ENCODE peak calls at places on chromosomes 5 and 9, in ten cellular contexts. L is upper lobe of right lung; W is uterus; C is tibial artery; F is skeletal muscle cell; R is SK-MEL-5; U is T-helper 2 cell; X is mucosa of gallbladder; Q is gastrocnemius medialis; H is activated effector memory CD4-positive, alpha-beta T cell treated with anti-CD3 and anti-CD28 coated beads, Interleukin-2, amount 50 U/mL, for 16 hours. V is an unnamed sample.

GRCh38 chr9:137136926-137137607 is 1.9 kb upstream of the GRIN1 start:
- DNase-seq in R (no peak), U (no peak), F (no peak), X (no peak), L (peak; percentile 31), C (no peak), H (no peak), W (no peak), Q (no peak), V (peak; percentile 34)

GRCh38 chr5:38468202-38468656 is 88.2 kb downstream of the LIFR start:
- DNase-seq in X (no peak), C (peak; percentile 78), U (no peak), W (peak; percentile 57), H (no peak), F (peak; percentile 85), Q (peak; percentile 92), R (no peak), L (no peak), V (no peak)

GRCh38 chr5:2284678-2285077 is 402.0 kb upstream of the IRX4 start:
- DNase-seq in C (no peak), L (no peak), U (no peak), R (no peak), F (no peak), H (no peak), W (no peak), X (no peak), Q (no peak), V (no peak)

GRCh38 chr9:89985078-89985477 is 380.3 kb downstream of the GADD45G start:
- DNase-seq in U (no peak), R (no peak), L (no peak), C (no peak), Q (no peak), F (no peak), W (no peak), X (no peak), H (no peak), V (no peak)

GRCh38 chr5:41637424-41637823 is 127.0 kb upstream of the PLCXD3 start:
- DNase-seq in Q (no peak), U (no peak), X (no peak), W (no peak), C (no peak), L (no peak), R (peak; percentile 19), H (no peak), F (no peak), V (no peak)

GRCh38 chr9:135516132-135516860 is 4.9 kb upstream of the LCN1 start:
- DNase-seq in H (peak; percentile 41), L (peak; percentile 51), F (no peak), X (no peak), R (no peak), C (no peak), W (no peak), Q (no peak), U (no peak), V (no peak)

GRCh38 chr9:137799630-137799983 is 78.0 kb upstream of the CACNA1B start:
- DNase-seq in C (no peak), W (no peak), Q (no peak), L (no peak), X (no peak), R (no peak), F (no peak), U (no peak), H (no peak), V (no peak)

GRCh38 chr5:168613396-168613795 is 34.2 kb upstream of the PANK3 start:
- DNase-seq in X (no peak), R (no peak), W (no peak), H (no peak), F (no peak), L (no peak), U (no peak), C (no peak), Q (no peak), V (no peak)

GRCh38 chr5:154771383-154771901 is 16.3 kb downstream of the LARP1 start:
- DNase-seq in Q (no peak), R (no peak), L (no peak), U (no peak), W (peak; percentile 27), X (peak; percentile 29), C (peak; percentile 40), H (peak; percentile 56), F (peak; percentile 60), V (no peak)

GRCh38 chr5:35230043-35230611 is at the start of gene PRLR:
- DNase-seq in C (peak; percentile 50), H (no peak), R (peak; percentile 66), X (peak; percentile 71), L (peak; percentile 66), U (no peak), W (peak; percentile 73), F (no peak), Q (peak; percentile 43), V (no peak)

GRCh38 chr5:93006915-93007314 is 574.1 kb downstream of the NR2F1-AS1 start:
- DNase-seq in X (no peak), C (no peak), F (no peak), U (no peak), W (no peak), L (no peak), R (no peak), H (no peak), Q (no peak), V (no peak)

GRCh38 chr9:121906074-121906520 is 187.0 kb downstream of the TTLL11 start:
- DNase-seq in X (no peak), Q (no peak), L (no peak), C (no peak), H (no peak), R (peak; percentile 35), W (no peak), F (no peak), U (no peak), V (no peak)

GRCh38 chr9:33318781-33319180 is 28.5 kb downstream of the NFX1 start:
- DNase-seq in U (no peak), Q (no peak), C (no peak), X (no peak), H (no peak), L (no peak), F (no peak), R (no peak), W (no peak), V (no peak)

GRCh38 chr9:104027295-104027694 is 66.8 kb upstream of the SMC2 start:
- DNase-seq in H (no peak), F (no peak), U (no peak), X (no peak), R (no peak), C (no peak), Q (no peak), L (no peak), W (no peak), V (no peak)

GRCh38 chr9:18531127-18531526 is 57.2 kb downstream of the ADAMTSL1 start:
- DNase-seq in Q (no peak), W (no peak), L (no peak), X (no peak), R (no peak), U (no peak), F (no peak), C (no peak), H (no peak), V (no peak)

GRCh38 chr9:86975086-86975485 is 27.8 kb upstream of the GAS1 start:
- DNase-seq in H (no peak), C (no peak), Q (no peak), L (no peak), W (no peak), U (no peak), X (no peak), R (no peak), F (no peak), V (no peak)

GRCh38 chr9:4548796-4549725 is 58.8 kb downstream of the SLC1A1 start:
- DNase-seq in R (peak; percentile 58), H (no peak), W (no peak), F (no peak), L (peak; percentile 65), C (no peak), U (no peak), X (no peak), Q (no peak), V (no peak)

GRCh38 chr9:22379272-22379671 is 67.4 kb upstream of the DMRTA1 start:
- DNase-seq in U (no peak), W (no peak), L (no peak), C (no peak), Q (no peak), X (no peak), F (no peak), H (no peak), R (no peak), V (no peak)

GRCh38 chr9:127942152-127943010 is 4.7 kb upstream of the DPM2 start:
- DNase-seq in L (peak; percentile 86), X (peak; percentile 70), R (peak; percentile 65), Q (peak; percentile 81), H (peak; percentile 81), C (peak; percentile 74), F (no peak), U (peak; percentile 40), W (peak; percentile 72), V (peak; percentile 70)

GRCh38 chr5:118447350-118447749 is 541.0 kb downstream of the DTWD2 start:
- DNase-seq in U (no peak), C (no peak), Q (no peak), W (no peak), H (no peak), X (no peak), F (no peak), R (no peak), L (no peak), V (no peak)

GRCh38 chr5:103428411-103428871 is 134.1 kb downstream of the NUDT12 start:
- DNase-seq in F (no peak), H (no peak), W (no peak), R (peak; percentile 99), Q (no peak), C (no peak), U (no peak), L (no peak), X (no peak), V (no peak)

GRCh38 chr9:1837453-1838084 is 177.6 kb upstream of the SMARCA2 start:
- DNase-seq in Q (no peak), X (peak; percentile 11), R (peak; percentile 69), C (no peak), W (no peak), U (no peak), L (no peak), F (no peak), H (no peak), V (peak; percentile 13)

GRCh38 chr5:65954200-65954599 is 27.8 kb downstream of the ERBIN start:
- DNase-seq in W (no peak), X (no peak), H (no peak), C (no peak), Q (no peak), F (no peak), L (no peak), U (no peak), R (no peak), V (no peak)

GRCh38 chr5:126947146-126948010 is 83.0 kb downstream of the MARCHF3 start:
- DNase-seq in X (no peak), C (no peak), F (no peak), W (no peak), R (no peak), L (no peak), H (no peak), Q (no peak), U (no peak), V (no peak)

GRCh38 chr5:31581498-31582099 is 49.5 kb downstream of the C5orf22 start:
- DNase-seq in U (no peak), F (peak; percentile 7), W (no peak), L (no peak), R (peak; percentile 79), C (no peak), Q (no peak), X (no peak), H (no peak), V (no peak)

GRCh38 chr9:93003552-93004407 is 54.7 kb upstream of the SUSD3 start:
- DNase-seq in X (peak; percentile 50), C (no peak), L (peak; percentile 87), U (peak; percentile 54), R (peak; percentile 74), W (peak; percentile 59), F (no peak), Q (peak; percentile 32), H (peak; percentile 86), V (no peak)

GRCh38 chr5:91339053-91339710 is 43.9 kb downstream of the ARRDC3 start:
- DNase-seq in W (no peak), F (no peak), Q (no peak), U (no peak), C (no peak), L (no peak), X (no peak), R (peak; percentile 74), H (no peak), V (no peak)

GRCh38 chr9:120873512-120873911 is 3.5 kb downstream of the PHF19 start:
- DNase-seq in X (no peak), H (no peak), L (no peak), C (no peak), R (no peak), F (no peak), Q (no peak), U (no peak), W (no peak), V (no peak)

V was measured in GM12892.